ENCODE peak calls at places on chromosome 18, in ten cellular contexts. One of them, this sample, is unnamed.

GRCh38 chr18:49025767-49026500 is 75.2 kb upstream of the SMAD7 start:
- DNase-seq in stimulated activated CD8-positive, alpha-beta memory T cell treated with anti-CD3 and anti-CD28 coated beads, Interleukin-2, amount 100 ng/mL, for 1 hour: no peak
- DNase-seq in GM23248: no peak
- DNase-seq in BJ: no peak
- DNase-seq in DMS153: no peak
- DNase-seq in astrocyte of the cerebellum: no peak
- DNase-seq in NCI-H187: no peak
- DNase-seq in left ventricle myocardium inferior: no peak
- DNase-seq in T1000: no peak
- DNase-seq in NCI-H69: no peak
- DNase-seq in this sample: no peak

GRCh38 chr18:52903858-52904257 is 563.9 kb downstream of the DCC start:
- DNase-seq in stimulated activated CD8-positive, alpha-beta memory T cell treated with anti-CD3 and anti-CD28 coated beads, Interleukin-2, amount 100 ng/mL, for 1 hour: no peak
- DNase-seq in GM23248: peak
- DNase-seq in BJ: no peak
- DNase-seq in DMS153: no peak
- DNase-seq in astrocyte of the cerebellum: no peak
- DNase-seq in NCI-H187: peak
- DNase-seq in left ventricle myocardium inferior: peak
- DNase-seq in T1000: no peak
- DNase-seq in NCI-H69: peak
- DNase-seq in this sample: no peak

GRCh38 chr18:22459491-22459890 is 41.8 kb upstream of the CTAGE1 start:
- DNase-seq in stimulated activated CD8-positive, alpha-beta memory T cell treated with anti-CD3 and anti-CD28 coated beads, Interleukin-2, amount 100 ng/mL, for 1 hour: no peak
- DNase-seq in GM23248: no peak
- DNase-seq in BJ: no peak
- DNase-seq in DMS153: no peak
- DNase-seq in astrocyte of the cerebellum: no peak
- DNase-seq in NCI-H187: no peak
- DNase-seq in left ventricle myocardium inferior: no peak
- DNase-seq in T1000: no peak
- DNase-seq in NCI-H69: no peak
- DNase-seq in this sample: no peak

GRCh38 chr18:48842259-48843061 is 108.3 kb downstream of the SMAD7 start:
- DNase-seq in stimulated activated CD8-positive, alpha-beta memory T cell treated with anti-CD3 and anti-CD28 coated beads, Interleukin-2, amount 100 ng/mL, for 1 hour: peak
- DNase-seq in GM23248: no peak
- DNase-seq in BJ: no peak
- DNase-seq in DMS153: no peak
- DNase-seq in astrocyte of the cerebellum: no peak
- DNase-seq in NCI-H187: no peak
- DNase-seq in left ventricle myocardium inferior: no peak
- DNase-seq in T1000: no peak
- DNase-seq in NCI-H69: no peak
- DNase-seq in this sample: no peak

GRCh38 chr18:41875094-41875780 is 79.8 kb upstream of the PIK3C3 start:
- DNase-seq in stimulated activated CD8-positive, alpha-beta memory T cell treated with anti-CD3 and anti-CD28 coated beads, Interleukin-2, amount 100 ng/mL, for 1 hour: no peak
- DNase-seq in GM23248: peak
- DNase-seq in BJ: no peak
- DNase-seq in DMS153: no peak
- DNase-seq in astrocyte of the cerebellum: no peak
- DNase-seq in NCI-H187: no peak
- DNase-seq in left ventricle myocardium inferior: no peak
- DNase-seq in T1000: no peak
- DNase-seq in NCI-H69: no peak
- DNase-seq in this sample: no peak

GRCh38 chr18:13775058-13775457 is 48.6 kb downstream of the RNMT start:
- DNase-seq in stimulated activated CD8-positive, alpha-beta memory T cell treated with anti-CD3 and anti-CD28 coated beads, Interleukin-2, amount 100 ng/mL, for 1 hour: no peak
- DNase-seq in GM23248: no peak
- DNase-seq in BJ: no peak
- DNase-seq in DMS153: no peak
- DNase-seq in astrocyte of the cerebellum: no peak
- DNase-seq in NCI-H187: no peak
- DNase-seq in left ventricle myocardium inferior: no peak
- DNase-seq in T1000: no peak
- DNase-seq in NCI-H69: no peak
- DNase-seq in this sample: no peak

GRCh38 chr18:31950620-31951019 is 7.7 kb upstream of the TRAPPC8 start:
- DNase-seq in stimulated activated CD8-positive, alpha-beta memory T cell treated with anti-CD3 and anti-CD28 coated beads, Interleukin-2, amount 100 ng/mL, for 1 hour: no peak
- DNase-seq in GM23248: no peak
- DNase-seq in BJ: no peak
- DNase-seq in DMS153: no peak
- DNase-seq in astrocyte of the cerebellum: no peak
- DNase-seq in NCI-H187: no peak
- DNase-seq in left ventricle myocardium inferior: no peak
- DNase-seq in T1000: no peak
- DNase-seq in NCI-H69: peak
- DNase-seq in this sample: no peak

GRCh38 chr18:11115268-11115667 is 34.1 kb downstream of the PIEZO2 start:
- DNase-seq in stimulated activated CD8-positive, alpha-beta memory T cell treated with anti-CD3 and anti-CD28 coated beads, Interleukin-2, amount 100 ng/mL, for 1 hour: no peak
- DNase-seq in GM23248: peak
- DNase-seq in BJ: no peak
- DNase-seq in DMS153: no peak
- DNase-seq in astrocyte of the cerebellum: no peak
- DNase-seq in NCI-H187: no peak
- DNase-seq in left ventricle myocardium inferior: no peak
- DNase-seq in T1000: no peak
- DNase-seq in NCI-H69: no peak
- DNase-seq in this sample: no peak

GRCh38 chr18:27276479-27276878 is 91.4 kb upstream of the CHST9 start:
- DNase-seq in stimulated activated CD8-positive, alpha-beta memory T cell treated with anti-CD3 and anti-CD28 coated beads, Interleukin-2, amount 100 ng/mL, for 1 hour: no peak
- DNase-seq in GM23248: no peak
- DNase-seq in BJ: no peak
- DNase-seq in DMS153: no peak
- DNase-seq in astrocyte of the cerebellum: no peak
- DNase-seq in NCI-H187: no peak
- DNase-seq in left ventricle myocardium inferior: no peak
- DNase-seq in T1000: no peak
- DNase-seq in NCI-H69: peak
- DNase-seq in this sample: no peak

GRCh38 chr18:11849845-11850747 is 1.1 kb upstream of the CHMP1B start:
- DNase-seq in stimulated activated CD8-positive, alpha-beta memory T cell treated with anti-CD3 and anti-CD28 coated beads, Interleukin-2, amount 100 ng/mL, for 1 hour: peak
- DNase-seq in GM23248: peak
- DNase-seq in BJ: peak
- DNase-seq in DMS153: no peak
- DNase-seq in astrocyte of the cerebellum: peak
- DNase-seq in NCI-H187: no peak
- DNase-seq in left ventricle myocardium inferior: peak
- DNase-seq in T1000: no peak
- DNase-seq in NCI-H69: peak
- DNase-seq in this sample: no peak

GRCh38 chr18:23462876-23463275 is 9.8 kb downstream of the RIOK3 start:
- DNase-seq in stimulated activated CD8-positive, alpha-beta memory T cell treated with anti-CD3 and anti-CD28 coated beads, Interleukin-2, amount 100 ng/mL, for 1 hour: no peak
- DNase-seq in GM23248: no peak
- DNase-seq in BJ: no peak
- DNase-seq in DMS153: no peak
- DNase-seq in astrocyte of the cerebellum: no peak
- DNase-seq in NCI-H187: no peak
- DNase-seq in left ventricle myocardium inferior: no peak
- DNase-seq in T1000: no peak
- DNase-seq in NCI-H69: no peak
- DNase-seq in this sample: no peak

GRCh38 chr18:10374615-10375295 is 79.7 kb upstream of the APCDD1 start:
- DNase-seq in stimulated activated CD8-positive, alpha-beta memory T cell treated with anti-CD3 and anti-CD28 coated beads, Interleukin-2, amount 100 ng/mL, for 1 hour: no peak
- DNase-seq in GM23248: peak
- DNase-seq in BJ: peak
- DNase-seq in DMS153: no peak
- DNase-seq in astrocyte of the cerebellum: no peak
- DNase-seq in NCI-H187: no peak
- DNase-seq in left ventricle myocardium inferior: no peak
- DNase-seq in T1000: peak
- DNase-seq in NCI-H69: peak
- DNase-seq in this sample: no peak

GRCh38 chr18:8706981-8707940 is 1.9 kb downstream of the MTCL1 start:
- DNase-seq in stimulated activated CD8-positive, alpha-beta memory T cell treated with anti-CD3 and anti-CD28 coated beads, Interleukin-2, amount 100 ng/mL, for 1 hour: no peak
- DNase-seq in GM23248: peak
- DNase-seq in BJ: no peak
- DNase-seq in DMS153: peak
- DNase-seq in astrocyte of the cerebellum: no peak
- DNase-seq in NCI-H187: no peak
- DNase-seq in left ventricle myocardium inferior: no peak
- DNase-seq in T1000: no peak
- DNase-seq in NCI-H69: peak
- DNase-seq in this sample: peak

GRCh38 chr18:34609991-34610658 is 100.0 kb upstream of the DTNA start:
- DNase-seq in stimulated activated CD8-positive, alpha-beta memory T cell treated with anti-CD3 and anti-CD28 coated beads, Interleukin-2, amount 100 ng/mL, for 1 hour: no peak
- DNase-seq in GM23248: peak
- DNase-seq in BJ: no peak
- DNase-seq in DMS153: no peak
- DNase-seq in astrocyte of the cerebellum: no peak
- DNase-seq in NCI-H187: no peak
- DNase-seq in left ventricle myocardium inferior: no peak
- DNase-seq in T1000: no peak
- DNase-seq in NCI-H69: no peak
- DNase-seq in this sample: no peak

This sample was measured in NCI-H2107.